ENCODE peak calls at places on chromosomes 3 and 15, in ten cellular contexts. X is iris pigment epithelial cell; O is GM10248; C is RWPE1; Z is effector CD4-positive, alpha-beta T cell; W is dermis microvascular lymphatic vessel endothelial cell; G is endothelial cell; Y is globus pallidus; E is activated T-cell treated with anti-CD3 and anti-CD28 coated beads for 48 hours; N is kidney glomerular epithelial cell. I is an unnamed sample.

GRCh38 chr15:96273317-96274086 is 57.0 kb upstream of the NR2F2 start:
- DNase-seq in X (peak; percentile 98), C (peak; percentile 97), E (peak; percentile 18), Z (no peak), G (no peak), O (no peak), Y (no peak), N (peak; percentile 95), W (peak; percentile 95), I (no peak)

GRCh38 chr3:170815340-170815739 is 54.7 kb downstream of the RPL22L1 start:
- DNase-seq in Z (no peak), N (no peak), O (no peak), X (no peak), G (no peak), W (no peak), C (no peak), E (no peak), Y (no peak), I (peak; percentile 53)

GRCh38 chr3:65425880-65426279 is 612.8 kb downstream of the MAGI1 start:
- DNase-seq in C (peak; percentile 1), Z (no peak), Y (no peak), E (no peak), O (no peak), G (peak; percentile 20), X (peak; percentile 29), W (peak; percentile 30), N (peak; percentile 11), I (no peak)

GRCh38 chr3:123883656-123884257 is 375 bp downstream of the MYLK start:
- DNase-seq in G (peak; percentile 12), N (no peak), Y (no peak), O (no peak), E (no peak), Z (no peak), W (no peak), X (no peak), C (no peak), I (peak; percentile 63)

GRCh38 chr3:50237133-50237651 is 1.2 kb downstream of the GNAI2 start:
- DNase-seq in W (peak; percentile 50), X (no peak), O (no peak), Z (peak; percentile 16), C (no peak), G (no peak), N (no peak), E (no peak), Y (no peak), I (peak; percentile 54)

GRCh38 chr3:5195605-5196004 is 8.1 kb downstream of the EDEM1 start:
- DNase-seq in Y (no peak), X (no peak), W (peak; percentile 28), O (no peak), Z (no peak), G (no peak), E (no peak), C (no peak), N (peak; percentile 16), I (no peak)

GRCh38 chr15:89836255-89837133 is 21.8 kb upstream of the ANPEP start:
- DNase-seq in W (peak; percentile 37), G (no peak), O (no peak), C (peak; percentile 95), E (no peak), Z (no peak), Y (no peak), X (peak; percentile 95), N (peak; percentile 91), I (no peak)

GRCh38 chr3:27712136-27713065 is 9.7 kb downstream of the EOMES start:
- DNase-seq in E (peak; percentile 72), Y (peak; percentile 63), X (peak; percentile 86), N (peak; percentile 55), C (peak; percentile 76), G (peak; percentile 81), Z (peak; percentile 68), W (peak; percentile 80), O (peak; percentile 85), I (peak; percentile 81)

GRCh38 chr3:52769786-52770445 is 824 bp downstream of the NEK4 start:
- DNase-seq in N (peak; percentile 49), X (peak; percentile 16), Y (no peak), G (no peak), O (no peak), E (no peak), W (peak; percentile 19), Z (no peak), C (no peak), I (no peak)

GRCh38 chr15:85351965-85352364 is 28.4 kb upstream of the AKAP13 start:
- DNase-seq in W (no peak), C (peak; percentile 47), Y (no peak), X (no peak), G (no peak), E (no peak), Z (no peak), O (no peak), N (no peak), I (no peak)

GRCh38 chr3:143507735-143508580 is 340.3 kb downstream of the SLC9A9 start:
- DNase-seq in C (peak; percentile 14), X (peak; percentile 92), G (no peak), N (peak; percentile 85), O (no peak), Y (peak; percentile 10), E (no peak), Z (no peak), W (no peak), I (no peak)

GRCh38 chr15:100763764-100764750 is 115.6 kb upstream of the ALDH1A3 start:
- DNase-seq in E (no peak), N (no peak), W (no peak), O (peak; percentile 10), X (no peak), G (no peak), Z (no peak), Y (no peak), C (no peak), I (no peak)

GRCh38 chr3:128313181-128313725 is 153.4 kb downstream of the DNAJB8 start:
- DNase-seq in X (no peak), O (no peak), Z (no peak), C (no peak), W (no peak), N (no peak), G (no peak), Y (no peak), E (no peak), I (no peak)

I was measured in HAP-1.